ENCODE peak calls at places on chromosome 1, in ten cellular contexts. E is endodermal cell; G is psoas muscle; M is Peyer's patch; O is AG09309; S is neural progenitor cell; L is adrenal gland; U is astrocyte of the cerebellum; Q is CD8-positive, alpha-beta memory T cell; D is fibroblast of mammary gland. N is an unnamed sample.
A peak's percentile ranks its signal among the peaks of the same experiment; 100 is the strongest.

GRCh38 chr1:6148497-6149241 is 31.5 kb downstream of the CHD5 start:
- DNase-seq in E (peak; percentile 97), G (peak; percentile 51), M (peak; percentile 79), O (no peak), S (peak; percentile 94), L (peak; percentile 57), U (no peak), Q (peak; percentile 51), D (peak; percentile 8), N (no peak)

GRCh38 chr1:161072751-161073449 is 3.2 kb upstream of the ARHGAP30 start:
- DNase-seq in E (no peak), G (no peak), M (no peak), O (no peak), S (no peak), L (no peak), U (no peak), Q (no peak), D (no peak), N (no peak)

GRCh38 chr1:48870596-48870995 is 93.9 kb upstream of the BEND5 start:
- DNase-seq in E (peak; percentile 75), G (no peak), M (no peak), O (no peak), S (peak; percentile 51), L (no peak), U (no peak), Q (no peak), D (peak; percentile 44), N (no peak)

GRCh38 chr1:87117761-87118160 is 203.3 kb downstream of the HS2ST1 start:
- DNase-seq in E (no peak), G (no peak), M (no peak), O (no peak), S (no peak), L (no peak), U (no peak), Q (no peak), D (peak; percentile 40), N (no peak)

GRCh38 chr1:233656032-233656620 is 42.2 kb downstream of the KCNK1 start:
- DNase-seq in E (no peak), G (no peak), M (no peak), O (no peak), S (no peak), L (no peak), U (no peak), Q (no peak), D (no peak), N (no peak)

GRCh38 chr1:9892563-9893528 is 17.2 kb downstream of the CTNNBIP1 start:
- DNase-seq in E (no peak), G (no peak), M (no peak), O (no peak), S (peak; percentile 65), L (no peak), U (no peak), Q (no peak), D (peak; percentile 90), N (no peak)

GRCh38 chr1:194816859-194817258 is 1630.4 kb upstream of the B3GALT2 start:
- DNase-seq in E (no peak), G (no peak), M (no peak), O (no peak), S (no peak), L (no peak), U (no peak), Q (no peak), D (no peak), N (no peak)

GRCh38 chr1:56877973-56878372 is 23.4 kb downstream of the C8A start:
- DNase-seq in E (no peak), G (no peak), M (no peak), O (no peak), S (no peak), L (no peak), U (no peak), Q (no peak), D (peak; percentile 62), N (no peak)

DNA sequence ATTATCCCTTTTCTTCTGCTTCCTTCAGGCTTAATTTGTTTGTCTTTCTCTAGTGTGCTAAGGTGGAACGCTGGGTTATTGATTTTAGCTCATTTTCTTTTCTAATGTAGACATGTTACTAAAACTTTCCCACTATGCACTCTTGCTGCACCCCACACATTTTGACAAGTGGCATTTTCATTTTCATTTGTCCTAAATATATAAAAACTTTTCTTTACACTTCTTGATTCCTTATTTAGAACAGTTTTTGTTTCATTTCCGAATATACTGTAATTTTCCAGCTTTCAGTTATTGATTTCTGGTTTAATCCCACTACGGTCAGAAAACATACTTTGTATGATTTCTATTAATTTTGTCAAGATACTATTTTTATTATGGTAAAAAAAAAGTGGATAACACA is 25.3 kb downstream of the SH3BP5L start:
- DNase-seq in E (no peak), G (no peak), M (no peak), O (no peak), S (no peak), L (no peak), U (no peak), Q (no peak), D (no peak), N (no peak)
- H3K4me3 ChIP-seq in E (no peak overlapping the region), G (no peak overlapping the region), M (no peak overlapping the region), O (no peak overlapping the region), S (no peak overlapping the region), L (no peak overlapping the region), U (no peak overlapping the region), Q (no peak overlapping the region), D (no peak overlapping the region), N (no peak overlapping the region)

DNA sequence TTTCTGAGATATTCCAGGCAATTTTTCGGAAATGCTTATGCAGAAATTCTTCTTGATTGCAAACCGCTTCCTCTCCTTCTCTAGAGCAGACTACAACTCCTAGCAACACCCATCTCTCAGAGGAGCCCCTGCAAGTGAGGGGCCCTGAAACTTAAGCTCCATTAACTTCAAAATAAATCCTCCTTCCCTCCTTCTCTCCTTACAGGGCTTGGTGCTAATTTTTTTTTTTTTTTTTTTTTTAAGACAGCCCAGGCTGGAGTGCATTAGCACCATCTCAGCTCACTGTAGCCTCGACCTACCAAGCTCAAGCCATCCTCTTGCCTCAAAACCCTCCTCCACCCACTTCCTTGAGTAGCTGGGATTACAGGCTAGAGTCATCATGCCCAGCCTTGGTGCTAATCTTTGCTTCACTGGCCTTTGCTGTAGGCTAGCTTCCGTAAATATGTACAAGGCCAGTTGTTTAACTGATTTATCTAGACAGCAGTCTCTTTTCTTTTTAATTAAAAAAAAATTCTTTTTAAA is 30.2 kb upstream of the SFPQ start:
- DNase-seq in E (no peak), G (no peak), M (no peak), O (no peak), S (no peak), L (no peak), U (no peak), Q (no peak), D (peak; percentile 21), N (no peak)
- H3K4me3 ChIP-seq in E (no peak overlapping the region), G (no peak overlapping the region), M (no peak overlapping the region), O (no peak overlapping the region), S (no peak overlapping the region), L (no peak overlapping the region), U (no peak overlapping the region), Q (no peak overlapping the region), D (no peak overlapping the region), N (no peak overlapping the region)

GRCh38 chr1:32364836-32365235 is 2.5 kb downstream of the TSSK3 start:
- DNase-seq in E (no peak), G (no peak), M (no peak), O (no peak), S (no peak), L (no peak), U (no peak), Q (no peak), D (no peak), N (no peak)

GRCh38 chr1:32363713-32364112 is 1.4 kb downstream of the TSSK3 start:
- DNase-seq in E (no peak), G (peak; percentile 39), M (peak; percentile 47), O (no peak), S (no peak), L (no peak), U (no peak), Q (no peak), D (no peak), N (no peak)

GRCh38 chr1:32362474-32363313 is at the start of the genes FAM229A and TSSK3:
- DNase-seq in E (peak; percentile 65), G (no peak), M (peak; percentile 32), O (no peak), S (no peak), L (peak; percentile 61), U (no peak), Q (no peak), D (no peak), N (no peak)

GRCh38 chr1:32361308-32361673 is 994 bp downstream of the FAM229A start:
- DNase-seq in E (no peak), G (no peak), M (no peak), O (no peak), S (no peak), L (no peak), U (no peak), Q (no peak), D (no peak), N (no peak)

DNA sequence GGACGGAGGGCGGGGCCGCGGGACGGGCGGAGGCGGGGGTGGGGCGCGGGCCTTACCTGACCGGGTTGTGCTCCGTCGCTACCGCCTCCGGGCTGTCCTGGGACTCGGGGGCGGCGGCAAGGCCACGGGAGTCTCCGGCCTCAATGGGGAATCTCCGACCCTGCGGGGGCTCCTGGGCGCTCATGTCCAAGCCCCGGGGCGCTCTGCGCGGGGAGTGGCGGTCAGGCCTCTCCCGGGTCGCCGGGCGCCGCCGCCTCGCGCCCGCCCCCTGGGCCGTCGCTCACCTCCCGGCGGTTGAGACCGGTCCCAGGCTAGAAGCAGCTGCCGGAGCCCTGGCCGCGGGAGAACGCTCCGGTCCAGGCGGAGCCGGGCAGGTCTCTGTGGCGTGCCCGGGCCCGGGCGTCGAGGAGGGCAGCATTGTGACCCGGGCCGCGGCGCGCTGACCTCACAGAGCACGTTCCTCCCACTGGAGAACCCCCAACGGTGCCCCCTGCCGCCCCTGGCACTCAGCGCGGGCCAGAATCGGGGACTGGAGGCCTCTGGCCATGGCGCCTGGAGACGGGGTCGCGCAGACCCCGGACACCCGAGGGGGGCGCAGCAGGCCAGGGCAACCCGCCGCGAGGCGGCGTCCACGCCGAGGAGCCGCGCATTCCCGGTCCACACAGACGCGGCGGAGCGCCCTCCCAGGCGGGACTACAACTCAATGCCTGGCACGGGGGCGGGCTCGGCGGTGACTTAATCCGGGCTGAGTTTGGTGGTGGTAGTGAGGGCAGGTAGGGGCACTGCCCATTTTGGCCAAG is 411 bp downstream of the FAM229A start:
- DNase-seq in E (peak; percentile 83), G (peak; percentile 64), M (peak; percentile 65), O (no peak), S (peak; percentile 74), L (peak; percentile 72), U (no peak), Q (no peak), D (peak; percentile 34), N (peak; percentile 77)
- H3K4me3 ChIP-seq in E (no peak overlapping the region), G (peak overlapping the region; percentile 59), M (peak overlapping the region; percentile 19), O (peak overlapping the region; percentile 33), S (peak overlapping the region; percentile 37), L (no peak overlapping the region), U (peak overlapping the region; percentile 37), Q (no peak overlapping the region), D (peak overlapping the region; percentile 17), N (peak overlapping the region; percentile 74)

DNA sequence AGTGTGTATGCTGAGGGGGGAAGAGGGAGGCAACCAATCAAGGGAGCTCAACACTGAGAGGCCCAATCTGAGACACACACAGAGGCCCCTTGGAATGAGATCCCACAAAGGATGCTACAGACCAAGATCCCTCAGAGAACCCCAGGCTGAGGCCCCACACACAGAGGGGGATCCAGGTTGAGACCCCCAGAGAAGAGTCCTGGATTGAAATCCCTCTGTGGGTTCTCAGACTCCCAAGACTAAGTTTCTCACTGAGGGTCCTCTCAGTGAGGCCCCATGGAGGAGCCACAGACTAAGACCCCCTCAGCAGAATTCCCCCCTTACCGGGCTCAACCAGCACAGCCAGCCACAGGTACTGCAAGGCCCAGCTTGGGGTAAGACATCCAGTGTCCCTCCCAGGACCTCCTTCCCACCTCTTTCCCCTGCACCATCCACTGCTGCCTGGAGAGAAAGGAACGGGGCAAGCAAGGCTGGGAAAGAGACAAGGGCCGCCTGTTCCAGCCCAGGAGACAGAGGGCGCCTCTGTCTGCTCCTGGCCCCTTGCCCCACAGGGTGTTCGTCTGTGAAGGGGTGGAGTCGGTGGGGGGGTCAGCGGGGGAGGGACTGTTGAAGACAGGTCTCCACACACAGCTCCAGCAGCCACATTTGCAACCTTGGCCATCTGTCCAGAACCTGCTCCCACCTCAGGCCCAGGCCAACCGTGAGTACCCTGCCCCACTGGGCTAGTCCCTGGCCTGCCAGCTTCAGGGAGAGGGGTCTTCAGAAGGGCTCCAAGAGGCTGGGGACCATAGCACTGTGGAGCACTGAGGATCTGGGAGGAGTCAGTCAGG is at the start of gene S100A1:
- DNase-seq in E (peak; percentile 73), G (peak; percentile 77), M (no peak), O (no peak), S (no peak), L (no peak), U (no peak), Q (no peak), D (no peak), N (no peak)
- H3K4me3 ChIP-seq in E (peak within 1 kb of the TSS; percentile 99), G (peak within 1 kb of the TSS; percentile 66), M (peak within 1 kb of the TSS; percentile 35), O (peak within 1 kb of the TSS; percentile 91), S (peak within 1 kb of the TSS; percentile 50), L (peak within 1 kb of the TSS; percentile 30), U (peak within 1 kb of the TSS; percentile 59), Q (no peak within 1 kb of the TSS), D (peak within 1 kb of the TSS; percentile 87), N (peak within 1 kb of the TSS; percentile 81)

N was measured in coronary artery.